ENCODE peak calls at places on chromosomes 5 and 9, in seven cellular contexts. One of them, this sample, is unnamed. For H3K4me1, the result is how much of the 10 kb centered on the place peaks cover.

GRCh38 chr9:6052520-6052919 is 37.1 kb upstream of the RANBP6 start:
- DNase-seq in IMR-90: no peak
- DNase-seq in CD4-positive, CD25-positive, alpha-beta regulatory T cell: no peak
- DNase-seq in lung: no peak
- DNase-seq in mesendoderm: peak
- DNase-seq in upper lobe of left lung: no peak
- DNase-seq in heart right ventricle: no peak
- DNase-seq in this sample: no peak

GRCh38 chr9:111838439-111838838 is 43.7 kb upstream of the SHOC1 start:
- DNase-seq in IMR-90: no peak
- DNase-seq in CD4-positive, CD25-positive, alpha-beta regulatory T cell: no peak
- DNase-seq in lung: no peak
- DNase-seq in mesendoderm: no peak
- DNase-seq in upper lobe of left lung: no peak
- DNase-seq in heart right ventricle: no peak
- DNase-seq in this sample: no peak

GRCh38 chr9:136943291-136944093 is 1.0 kb downstream of the FBXW5 start:
- DNase-seq in IMR-90: no peak
- DNase-seq in CD4-positive, CD25-positive, alpha-beta regulatory T cell: peak
- DNase-seq in lung: no peak
- DNase-seq in mesendoderm: peak
- DNase-seq in upper lobe of left lung: peak
- DNase-seq in heart right ventricle: no peak
- DNase-seq in this sample: no peak

GRCh38 chr5:81269751-81270686 is 31.4 kb upstream of the ZCCHC9 start:
- DNase-seq in IMR-90: no peak
- DNase-seq in CD4-positive, CD25-positive, alpha-beta regulatory T cell: no peak
- DNase-seq in lung: no peak
- DNase-seq in mesendoderm: peak
- DNase-seq in upper lobe of left lung: no peak
- DNase-seq in heart right ventricle: no peak
- DNase-seq in this sample: no peak

GRCh38 chr5:108762660-108763059 is 15.0 kb downstream of the FER start:
- DNase-seq in IMR-90: no peak
- DNase-seq in CD4-positive, CD25-positive, alpha-beta regulatory T cell: no peak
- DNase-seq in lung: no peak
- DNase-seq in mesendoderm: no peak
- DNase-seq in upper lobe of left lung: no peak
- DNase-seq in heart right ventricle: no peak
- DNase-seq in this sample: no peak

GRCh38 chr5:172733974-172734346 is 37.0 kb downstream of the DUSP1 start:
- DNase-seq in IMR-90: no peak
- DNase-seq in CD4-positive, CD25-positive, alpha-beta regulatory T cell: no peak
- DNase-seq in lung: no peak
- DNase-seq in mesendoderm: no peak
- DNase-seq in upper lobe of left lung: no peak
- DNase-seq in heart right ventricle: no peak
- DNase-seq in this sample: no peak

GRCh38 chr9:92631452-92632211 is 38.3 kb downstream of the IPPK start:
- DNase-seq in IMR-90: no peak
- DNase-seq in CD4-positive, CD25-positive, alpha-beta regulatory T cell: peak
- DNase-seq in lung: no peak
- DNase-seq in mesendoderm: no peak
- DNase-seq in upper lobe of left lung: no peak
- DNase-seq in heart right ventricle: no peak
- DNase-seq in this sample: no peak

GRCh38 chr5:133739381-133739780 is 127.0 kb upstream of the FSTL4 start:
- DNase-seq in IMR-90: no peak
- DNase-seq in CD4-positive, CD25-positive, alpha-beta regulatory T cell: no peak
- DNase-seq in lung: no peak
- DNase-seq in mesendoderm: no peak
- DNase-seq in upper lobe of left lung: no peak
- DNase-seq in heart right ventricle: no peak
- DNase-seq in this sample: no peak

GRCh38 chr5:55821731-55822512 is 29.2 kb upstream of the IL31RA start:
- DNase-seq in IMR-90: no peak
- DNase-seq in CD4-positive, CD25-positive, alpha-beta regulatory T cell: no peak
- DNase-seq in lung: no peak
- DNase-seq in mesendoderm: no peak
- DNase-seq in upper lobe of left lung: peak
- DNase-seq in heart right ventricle: no peak
- DNase-seq in this sample: peak

GRCh38 chr9:71929791-71930440 is 18.5 kb downstream of the C9orf85 start:
- DNase-seq in IMR-90: peak
- DNase-seq in CD4-positive, CD25-positive, alpha-beta regulatory T cell: no peak
- DNase-seq in lung: no peak
- DNase-seq in mesendoderm: no peak
- DNase-seq in upper lobe of left lung: no peak
- DNase-seq in heart right ventricle: no peak
- DNase-seq in this sample: no peak

GRCh38 chr5:71883745-71884103 is 164.6 kb downstream of the CARTPT start:
- DNase-seq in IMR-90: no peak
- DNase-seq in CD4-positive, CD25-positive, alpha-beta regulatory T cell: no peak
- DNase-seq in lung: no peak
- DNase-seq in mesendoderm: no peak
- DNase-seq in upper lobe of left lung: no peak
- DNase-seq in heart right ventricle: peak
- DNase-seq in this sample: no peak

GRCh38 chr5:59543826-59544442 is 349.6 kb downstream of the PDE4D start:
- DNase-seq in IMR-90: no peak
- DNase-seq in CD4-positive, CD25-positive, alpha-beta regulatory T cell: no peak
- DNase-seq in lung: no peak
- DNase-seq in mesendoderm: peak
- DNase-seq in upper lobe of left lung: no peak
- DNase-seq in heart right ventricle: no peak
- DNase-seq in this sample: no peak

GRCh38 chr9:121529237-121529987 is 29.8 kb upstream of the GGTA1 start:
- DNase-seq in IMR-90: peak
- DNase-seq in CD4-positive, CD25-positive, alpha-beta regulatory T cell: no peak
- DNase-seq in lung: peak
- DNase-seq in mesendoderm: no peak
- DNase-seq in upper lobe of left lung: peak
- DNase-seq in heart right ventricle: peak
- DNase-seq in this sample: no peak

GRCh38 chr5:174550026-174550425 is 174.4 kb upstream of the MSX2 start:
- DNase-seq in IMR-90: peak
- DNase-seq in CD4-positive, CD25-positive, alpha-beta regulatory T cell: no peak
- DNase-seq in lung: no peak
- DNase-seq in mesendoderm: no peak
- DNase-seq in upper lobe of left lung: no peak
- DNase-seq in heart right ventricle: no peak
- DNase-seq in this sample: no peak

GRCh38 chr5:16901038-16901644 is 34.9 kb downstream of the MYO10 start:
- DNase-seq in IMR-90: no peak
- DNase-seq in CD4-positive, CD25-positive, alpha-beta regulatory T cell: no peak
- DNase-seq in lung: no peak
- DNase-seq in mesendoderm: peak
- DNase-seq in upper lobe of left lung: no peak
- DNase-seq in heart right ventricle: no peak
- DNase-seq in this sample: no peak

GRCh38 chr9:90965911-90966290 is 164.3 kb downstream of the SYK start:
- DNase-seq in IMR-90: no peak
- DNase-seq in CD4-positive, CD25-positive, alpha-beta regulatory T cell: no peak
- DNase-seq in lung: no peak
- DNase-seq in mesendoderm: no peak
- DNase-seq in upper lobe of left lung: no peak
- DNase-seq in heart right ventricle: no peak
- DNase-seq in this sample: no peak

GRCh38 chr5:96117863-96118651 is 156.4 kb upstream of the ELL2 start:
- DNase-seq in IMR-90: peak
- DNase-seq in CD4-positive, CD25-positive, alpha-beta regulatory T cell: no peak
- DNase-seq in lung: no peak
- DNase-seq in mesendoderm: no peak
- DNase-seq in upper lobe of left lung: no peak
- DNase-seq in heart right ventricle: no peak
- DNase-seq in this sample: no peak

GRCh38 chr9:75101004-75101601 is 12.8 kb downstream of the OSTF1 start:
- DNase-seq in IMR-90: no peak
- DNase-seq in CD4-positive, CD25-positive, alpha-beta regulatory T cell: no peak
- DNase-seq in lung: peak
- DNase-seq in mesendoderm: no peak
- DNase-seq in upper lobe of left lung: peak
- DNase-seq in heart right ventricle: no peak
- DNase-seq in this sample: no peak

GRCh38 chr9:98410185-98410697 is 154.8 kb upstream of the TBC1D2 start:
- DNase-seq in IMR-90: peak
- DNase-seq in CD4-positive, CD25-positive, alpha-beta regulatory T cell: no peak
- DNase-seq in lung: no peak
- DNase-seq in mesendoderm: peak
- DNase-seq in upper lobe of left lung: no peak
- DNase-seq in heart right ventricle: peak
- DNase-seq in this sample: no peak

GRCh38 chr5:37723147-37723961 is 116.5 kb downstream of the GDNF start:
- DNase-seq in IMR-90: no peak
- DNase-seq in CD4-positive, CD25-positive, alpha-beta regulatory T cell: peak
- DNase-seq in lung: no peak
- DNase-seq in mesendoderm: peak
- DNase-seq in upper lobe of left lung: no peak
- DNase-seq in heart right ventricle: no peak
- DNase-seq in this sample: no peak

GRCh38 chr9:92310562-92310961 is 14.6 kb downstream of the NOL8 start:
- DNase-seq in IMR-90: peak
- DNase-seq in CD4-positive, CD25-positive, alpha-beta regulatory T cell: no peak
- DNase-seq in lung: no peak
- DNase-seq in mesendoderm: no peak
- DNase-seq in upper lobe of left lung: no peak
- DNase-seq in heart right ventricle: no peak
- DNase-seq in this sample: no peak

GRCh38 chr9:109382585-109382984 is 61.7 kb upstream of the EPB41L4B start:
- DNase-seq in IMR-90: no peak
- DNase-seq in CD4-positive, CD25-positive, alpha-beta regulatory T cell: no peak
- DNase-seq in lung: no peak
- DNase-seq in mesendoderm: no peak
- DNase-seq in upper lobe of left lung: no peak
- DNase-seq in heart right ventricle: no peak
- DNase-seq in this sample: no peak

GRCh38 chr5:181133083-181133482 is 2.1 kb upstream of the OR2V1 start:
- DNase-seq in IMR-90: no peak
- DNase-seq in CD4-positive, CD25-positive, alpha-beta regulatory T cell: no peak
- DNase-seq in lung: no peak
- DNase-seq in mesendoderm: no peak
- DNase-seq in upper lobe of left lung: no peak
- DNase-seq in heart right ventricle: no peak
- DNase-seq in this sample: no peak

GRCh38 chr5:39459091-39459490 is 34.3 kb upstream of the DAB2 start:
- DNase-seq in IMR-90: peak
- DNase-seq in CD4-positive, CD25-positive, alpha-beta regulatory T cell: no peak
- DNase-seq in lung: no peak
- DNase-seq in mesendoderm: no peak
- DNase-seq in upper lobe of left lung: no peak
- DNase-seq in heart right ventricle: no peak
- DNase-seq in this sample: no peak

GRCh38 chr5:126777257-126777973 is 479 bp downstream of the LMNB1 start:
- DNase-seq in IMR-90: peak
- DNase-seq in CD4-positive, CD25-positive, alpha-beta regulatory T cell: peak
- DNase-seq in lung: peak
- DNase-seq in mesendoderm: peak
- DNase-seq in upper lobe of left lung: peak
- DNase-seq in heart right ventricle: peak
- DNase-seq in this sample: peak

GRCh38 chr5:133247881-133248642 is 196.2 kb downstream of the HSPA4 start:
- DNase-seq in IMR-90: peak
- DNase-seq in CD4-positive, CD25-positive, alpha-beta regulatory T cell: no peak
- DNase-seq in lung: no peak
- DNase-seq in mesendoderm: peak
- DNase-seq in upper lobe of left lung: no peak
- DNase-seq in heart right ventricle: peak
- DNase-seq in this sample: no peak

GRCh38 chr5:82863260-82863659 is 213.9 kb downstream of the TMEM167A start:
- DNase-seq in IMR-90: no peak
- DNase-seq in CD4-positive, CD25-positive, alpha-beta regulatory T cell: no peak
- DNase-seq in lung: no peak
- DNase-seq in mesendoderm: no peak
- DNase-seq in upper lobe of left lung: no peak
- DNase-seq in heart right ventricle: no peak
- DNase-seq in this sample: no peak

GRCh38 chr5:135379052-135379654 is 19.9 kb downstream of the MACROH2A1 start:
- DNase-seq in IMR-90: peak
- DNase-seq in CD4-positive, CD25-positive, alpha-beta regulatory T cell: no peak
- DNase-seq in lung: no peak
- DNase-seq in mesendoderm: no peak
- DNase-seq in upper lobe of left lung: no peak
- DNase-seq in heart right ventricle: no peak
- DNase-seq in this sample: no peak
- H3K4me3 ChIP-seq in IMR-90: no peak
- H3K4me3 ChIP-seq in CD4-positive, CD25-positive, alpha-beta regulatory T cell: no peak
- H3K4me3 ChIP-seq in lung: no peak
- H3K4me3 ChIP-seq in mesendoderm: no peak
- H3K4me3 ChIP-seq in upper lobe of left lung: no peak
- H3K4me3 ChIP-seq in heart right ventricle: no peak
- H3K4me3 ChIP-seq in this sample: no peak

DNA sequence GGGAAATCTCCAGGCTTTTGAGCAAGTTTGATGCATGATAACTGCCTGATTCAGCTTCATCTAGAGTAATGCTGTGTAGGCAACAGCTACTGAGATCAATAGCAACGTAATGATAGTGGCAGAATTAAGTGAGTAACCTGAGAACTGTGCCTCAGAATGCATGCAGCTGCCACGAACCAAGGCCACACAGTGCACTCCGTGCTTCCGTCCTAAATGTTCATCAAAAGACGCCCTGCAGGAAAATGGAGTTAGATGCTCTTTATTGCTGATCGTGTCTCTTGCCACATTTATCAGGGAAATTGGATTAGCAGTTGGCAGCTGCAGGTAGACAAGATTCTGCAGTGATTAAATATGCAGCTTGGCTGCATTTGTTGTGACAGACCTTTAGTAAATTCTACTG is 107.8 kb upstream of the TLX3 start:
- DNase-seq in IMR-90: peak
- DNase-seq in CD4-positive, CD25-positive, alpha-beta regulatory T cell: no peak
- DNase-seq in lung: no peak
- DNase-seq in mesendoderm: peak
- DNase-seq in upper lobe of left lung: no peak
- DNase-seq in heart right ventricle: no peak
- DNase-seq in this sample: no peak
- H3K27ac ChIP-seq in IMR-90: no peak
- H3K27ac ChIP-seq in CD4-positive, CD25-positive, alpha-beta regulatory T cell: no peak
- H3K27ac ChIP-seq in lung: no peak
- H3K27ac ChIP-seq in mesendoderm: no peak
- H3K27ac ChIP-seq in upper lobe of left lung: no peak
- H3K27ac ChIP-seq in heart right ventricle: no peak
- H3K27ac ChIP-seq in this sample: no peak

DNA sequence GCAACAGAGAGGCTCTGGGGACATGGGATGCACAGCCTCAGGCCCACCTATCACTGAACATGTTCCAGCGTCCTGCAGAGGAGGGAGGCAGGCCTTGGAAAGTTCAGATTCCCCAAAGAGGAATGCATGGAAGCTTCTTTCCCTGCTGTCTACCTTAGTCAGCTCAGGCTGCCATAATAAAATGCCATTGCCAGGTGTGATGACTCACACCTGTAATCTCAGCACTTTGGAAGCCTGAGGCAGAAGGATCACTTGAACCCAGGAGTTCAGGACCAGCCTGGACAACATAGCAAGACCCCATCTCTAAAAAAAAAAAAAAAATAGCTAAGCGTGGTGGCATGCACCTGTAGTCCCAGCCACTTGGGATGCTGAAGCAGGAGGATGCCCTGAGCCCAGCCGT is 24.5 kb upstream of the TOR1B start:
- DNase-seq in IMR-90: no peak
- DNase-seq in CD4-positive, CD25-positive, alpha-beta regulatory T cell: no peak
- DNase-seq in lung: no peak
- DNase-seq in mesendoderm: no peak
- DNase-seq in upper lobe of left lung: no peak
- DNase-seq in heart right ventricle: no peak
- DNase-seq in this sample: no peak
- H3K4me1 ChIP-seq in IMR-90: under half
- H3K4me1 ChIP-seq in CD4-positive, CD25-positive, alpha-beta regulatory T cell: under half
- H3K4me1 ChIP-seq in lung: under half
- H3K4me1 ChIP-seq in mesendoderm: under half
- H3K4me1 ChIP-seq in upper lobe of left lung: under half
- H3K4me1 ChIP-seq in heart right ventricle: under half
- H3K4me1 ChIP-seq in this sample: under half

GRCh38 chr9:37033753-37034319 is at the start of gene PAX5:
- DNase-seq in IMR-90: no peak
- DNase-seq in CD4-positive, CD25-positive, alpha-beta regulatory T cell: no peak
- DNase-seq in lung: no peak
- DNase-seq in mesendoderm: no peak
- DNase-seq in upper lobe of left lung: no peak
- DNase-seq in heart right ventricle: no peak
- DNase-seq in this sample: no peak
- H3K4me3 ChIP-seq in IMR-90: no peak
- H3K4me3 ChIP-seq in CD4-positive, CD25-positive, alpha-beta regulatory T cell: no peak
- H3K4me3 ChIP-seq in lung: no peak
- H3K4me3 ChIP-seq in mesendoderm: no peak
- H3K4me3 ChIP-seq in upper lobe of left lung: peak
- H3K4me3 ChIP-seq in heart right ventricle: peak
- H3K4me3 ChIP-seq in this sample: no peak

This sample was measured in CD8-positive, alpha-beta memory T cell.